ENCODE peak calls at places on chromosome 18, in ten cellular contexts. K, D, J, C, U, B, Y, E, A and L are unnamed samples.

GRCh38 chr18:64244571-64244970 is 95.7 kb upstream of the LINC00305 start:
- DNase-seq in K (peak; percentile 13), D (no peak), J (no peak), C (peak; percentile 10), U (no peak), B (peak; percentile 60), Y (no peak), E (no peak), A (no peak), L (no peak)

GRCh38 chr18:40041951-40042350 is 1913.1 kb upstream of the PIK3C3 start:
- DNase-seq in K (no peak), D (no peak), J (no peak), C (no peak), U (no peak), B (no peak), Y (no peak), E (no peak), A (no peak), L (no peak)

GRCh38 chr18:45993441-45993840 is 26.3 kb upstream of the EPG5 start:
- DNase-seq in K (no peak), D (no peak), J (no peak), C (peak; percentile 73), U (no peak), B (no peak), Y (peak; percentile 61), E (no peak), A (no peak), L (no peak)

GRCh38 chr18:76936877-76937276 is 114.5 kb downstream of the ZNF236 start:
- DNase-seq in K (no peak), D (no peak), J (no peak), C (no peak), U (no peak), B (no peak), Y (no peak), E (no peak), A (no peak), L (no peak)

GRCh38 chr18:63883617-63884016 is 3.9 kb upstream of the SERPINB2 start:
- DNase-seq in K (no peak), D (no peak), J (no peak), C (peak; percentile 38), U (no peak), B (no peak), Y (no peak), E (no peak), A (no peak), L (no peak)

GRCh38 chr18:13542520-13542847 is 183.9 kb downstream of the FAM210A start:
- DNase-seq in K (no peak), D (no peak), J (no peak), C (no peak), U (no peak), B (peak; percentile 30), Y (no peak), E (no peak), A (no peak), L (no peak)

GRCh38 chr18:73824684-73825083 is 322.9 kb downstream of the FBXO15 start:
- DNase-seq in K (no peak), D (no peak), J (no peak), C (no peak), U (no peak), B (no peak), Y (no peak), E (no peak), A (no peak), L (no peak)

GRCh38 chr18:46054956-46055831 is 16.9 kb downstream of the PSTPIP2 start:
- DNase-seq in K (no peak), D (no peak), J (no peak), C (no peak), U (no peak), B (no peak), Y (no peak), E (no peak), A (no peak), L (no peak)

GRCh38 chr18:21110667-21111350 is 804 bp downstream of the ROCK1 start:
- DNase-seq in K (peak; percentile 25), D (no peak), J (peak; percentile 95), C (peak; percentile 41), U (peak; percentile 57), B (peak; percentile 56), Y (no peak), E (peak; percentile 53), A (peak; percentile 50), L (peak; percentile 52)

GRCh38 chr18:28995319-28995718 is 818.4 kb upstream of the CDH2 start:
- DNase-seq in K (no peak), D (no peak), J (no peak), C (peak; percentile 27), U (no peak), B (no peak), Y (no peak), E (no peak), A (no peak), L (no peak)

GRCh38 chr18:48336332-48336731 is 72.9 kb downstream of the ZBTB7C start:
- DNase-seq in K (no peak), D (no peak), J (no peak), C (peak; percentile 5), U (no peak), B (peak; percentile 40), Y (no peak), E (no peak), A (no peak), L (no peak)

GRCh38 chr18:48338915-48339314 is 70.3 kb downstream of the ZBTB7C start:
- DNase-seq in K (no peak), D (no peak), J (peak; percentile 45), C (no peak), U (no peak), B (no peak), Y (no peak), E (no peak), A (no peak), L (no peak)

GRCh38 chr18:48335829-48336228 is 73.4 kb downstream of the ZBTB7C start:
- DNase-seq in K (no peak), D (no peak), J (no peak), C (no peak), U (no peak), B (no peak), Y (no peak), E (no peak), A (no peak), L (no peak)

GRCh38 chr18:48334845-48335244 is 74.3 kb downstream of the ZBTB7C start:
- DNase-seq in K (no peak), D (no peak), J (peak; percentile 40), C (no peak), U (no peak), B (no peak), Y (no peak), E (no peak), A (no peak), L (no peak)

GRCh38 chr18:48337053-48337452 is 72.1 kb downstream of the ZBTB7C start:
- DNase-seq in K (no peak), D (no peak), J (peak; percentile 39), C (no peak), U (no peak), B (no peak), Y (no peak), E (no peak), A (no peak), L (no peak)
- H3K27ac ChIP-seq in K (no peak overlapping the region), D (no peak overlapping the region), J (no peak overlapping the region), C (no peak overlapping the region), U (no peak overlapping the region), B (no peak overlapping the region), Y (no peak overlapping the region), E (peak overlapping the region; percentile 86), A (no peak overlapping the region), L (no peak overlapping the region)

DNA sequence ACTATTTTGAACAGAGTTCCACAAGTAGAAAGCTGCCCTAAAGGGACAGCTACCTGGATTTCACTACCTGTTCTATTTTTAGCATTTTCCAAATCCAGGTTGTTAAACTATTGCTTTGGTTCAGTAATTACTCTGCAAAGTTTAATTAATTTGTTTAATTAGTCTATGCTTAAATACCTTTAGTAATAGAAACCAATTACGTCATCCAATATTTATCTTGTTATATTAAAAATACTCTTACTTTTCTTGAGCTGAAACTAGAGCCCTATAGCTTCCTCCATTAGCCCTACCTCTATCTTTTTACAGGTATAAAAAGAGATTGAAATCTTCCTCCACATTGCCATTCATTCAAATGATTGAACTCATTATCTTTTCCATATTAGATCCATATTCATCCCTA is 514.6 kb downstream of the DSC3 start:
- DNase-seq in K (no peak), D (no peak), J (no peak), C (no peak), U (no peak), B (no peak), Y (no peak), E (no peak), A (no peak), L (no peak)
- H3K4me3 ChIP-seq in K (no peak overlapping the region), D (no peak overlapping the region), J (no peak overlapping the region), C (no peak overlapping the region), U (no peak overlapping the region), B (no peak overlapping the region), Y (no peak overlapping the region), E (no peak overlapping the region), A (no peak overlapping the region), L (no peak overlapping the region)

GRCh38 chr18:48930926-48931325 is 19.8 kb downstream of the SMAD7 start:
- DNase-seq in K (no peak), D (no peak), J (no peak), C (no peak), U (no peak), B (no peak), Y (no peak), E (no peak), A (no peak), L (no peak)
- H3K36me3 ChIP-seq in K (peaks cover 6% of the 10 kb centered on the region), D (peaks cover 7% of the 10 kb centered on the region), J (no peaks in the 10 kb centered on the region), C (no peaks in the 10 kb centered on the region), U (no peaks in the 10 kb centered on the region), B (no peaks in the 10 kb centered on the region), Y (no peaks in the 10 kb centered on the region), E (no peaks in the 10 kb centered on the region), A (no peaks in the 10 kb centered on the region), L (no peaks in the 10 kb centered on the region)

DNA sequence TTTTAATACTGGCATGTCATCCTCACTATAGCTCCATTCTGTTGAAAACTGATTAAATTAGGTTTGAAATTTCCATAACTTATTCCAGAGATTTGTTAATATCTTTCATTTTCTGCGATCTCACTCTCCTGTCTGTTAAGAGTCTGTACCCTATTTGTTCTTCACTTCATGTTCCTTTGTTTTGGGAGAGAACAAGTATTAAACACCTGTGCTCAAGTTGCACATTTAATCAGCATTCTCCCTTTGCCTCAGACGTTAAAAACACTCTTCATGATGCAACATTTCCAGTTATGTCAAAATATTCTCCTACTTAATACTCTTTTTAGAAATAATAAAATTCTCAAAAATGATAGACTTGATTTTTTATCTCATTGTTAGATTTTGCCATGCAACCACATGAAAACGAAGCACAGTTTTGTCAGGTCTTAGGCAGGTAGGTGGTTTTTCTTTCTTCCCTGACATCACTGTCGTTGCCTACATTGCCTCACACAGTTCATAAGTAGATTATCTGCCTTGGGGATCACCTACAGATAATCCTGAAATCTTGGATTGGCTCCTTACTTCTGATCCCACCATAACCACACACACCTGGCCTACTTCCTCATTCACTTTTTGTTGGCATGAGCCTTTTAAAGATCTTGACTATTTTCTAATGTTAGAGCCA is 109.9 kb downstream of the GAREM1 start:
- DNase-seq in K (no peak), D (no peak), J (no peak), C (no peak), U (no peak), B (no peak), Y (no peak), E (no peak), A (no peak), L (no peak)
- H3K27ac ChIP-seq in K (no peak overlapping the region), D (no peak overlapping the region), J (no peak overlapping the region), C (no peak overlapping the region), U (no peak overlapping the region), B (no peak overlapping the region), Y (no peak overlapping the region), E (no peak overlapping the region), A (peak overlapping the region; percentile 55), L (no peak overlapping the region)